ENCODE peak calls at places on chromosome X, in six cellular contexts. One of them, this sample, is unnamed.

GRCh38 chrX:13317366-13317765 is 2.5 kb downstream of the ATXN3L start:
- DNase-seq in fibroblast of the aortic adventitia: no peak
- DNase-seq in breast epithelium: no peak
- DNase-seq in epithelial cell of esophagus: no peak
- DNase-seq in pancreas: no peak
- DNase-seq in astrocyte of the spinal cord: no peak
- DNase-seq in this sample: no peak

GRCh38 chrX:109125304-109125703 is 356.6 kb downstream of the GUCY2F start:
- DNase-seq in fibroblast of the aortic adventitia: no peak
- DNase-seq in breast epithelium: no peak
- DNase-seq in epithelial cell of esophagus: no peak
- DNase-seq in pancreas: no peak
- DNase-seq in astrocyte of the spinal cord: no peak
- DNase-seq in this sample: no peak

GRCh38 chrX:47751670-47752069 is 85.0 kb upstream of the ZNF81 start:
- DNase-seq in fibroblast of the aortic adventitia: no peak
- DNase-seq in breast epithelium: no peak
- DNase-seq in epithelial cell of esophagus: peak
- DNase-seq in pancreas: peak
- DNase-seq in astrocyte of the spinal cord: no peak
- DNase-seq in this sample: peak

GRCh38 chrX:123487674-123488073 is 245.2 kb downstream of the THOC2 start:
- DNase-seq in fibroblast of the aortic adventitia: peak
- DNase-seq in breast epithelium: no peak
- DNase-seq in epithelial cell of esophagus: no peak
- DNase-seq in pancreas: no peak
- DNase-seq in astrocyte of the spinal cord: no peak
- DNase-seq in this sample: no peak

GRCh38 chrX:118117069-118117405 is 427 bp upstream of the KLHL13 start:
- DNase-seq in fibroblast of the aortic adventitia: no peak
- DNase-seq in breast epithelium: no peak
- DNase-seq in epithelial cell of esophagus: peak
- DNase-seq in pancreas: peak
- DNase-seq in astrocyte of the spinal cord: no peak
- DNase-seq in this sample: no peak

GRCh38 chrX:31580726-31581125 is 508.9 kb upstream of the FTHL17 start:
- DNase-seq in fibroblast of the aortic adventitia: peak
- DNase-seq in breast epithelium: no peak
- DNase-seq in epithelial cell of esophagus: peak
- DNase-seq in pancreas: no peak
- DNase-seq in astrocyte of the spinal cord: peak
- DNase-seq in this sample: peak

GRCh38 chrX:113828470-113828869 is 755.4 kb upstream of the HTR2C start:
- DNase-seq in fibroblast of the aortic adventitia: no peak
- DNase-seq in breast epithelium: no peak
- DNase-seq in epithelial cell of esophagus: no peak
- DNase-seq in pancreas: no peak
- DNase-seq in astrocyte of the spinal cord: no peak
- DNase-seq in this sample: no peak

GRCh38 chrX:26653050-26653449 is 437.1 kb downstream of the MAGEB5 start:
- DNase-seq in fibroblast of the aortic adventitia: no peak
- DNase-seq in breast epithelium: no peak
- DNase-seq in epithelial cell of esophagus: no peak
- DNase-seq in pancreas: no peak
- DNase-seq in astrocyte of the spinal cord: no peak
- DNase-seq in this sample: no peak

GRCh38 chrX:43176686-43177085 is 398.7 kb upstream of the PPP1R2C start:
- DNase-seq in fibroblast of the aortic adventitia: peak
- DNase-seq in breast epithelium: no peak
- DNase-seq in epithelial cell of esophagus: peak
- DNase-seq in pancreas: no peak
- DNase-seq in astrocyte of the spinal cord: no peak
- DNase-seq in this sample: no peak

GRCh38 chrX:115911967-115912366 is 258.6 kb upstream of the AGTR2 start:
- DNase-seq in fibroblast of the aortic adventitia: no peak
- DNase-seq in breast epithelium: no peak
- DNase-seq in epithelial cell of esophagus: no peak
- DNase-seq in pancreas: no peak
- DNase-seq in astrocyte of the spinal cord: no peak
- DNase-seq in this sample: no peak

GRCh38 chrX:7444967-7445366 is 297.0 kb upstream of the PUDP start:
- DNase-seq in fibroblast of the aortic adventitia: no peak
- DNase-seq in breast epithelium: no peak
- DNase-seq in epithelial cell of esophagus: peak
- DNase-seq in pancreas: no peak
- DNase-seq in astrocyte of the spinal cord: no peak
- DNase-seq in this sample: no peak

GRCh38 chrX:109714340-109714958 is 18.6 kb downstream of the ACSL4 start:
- DNase-seq in fibroblast of the aortic adventitia: peak
- DNase-seq in breast epithelium: no peak
- DNase-seq in epithelial cell of esophagus: peak
- DNase-seq in pancreas: no peak
- DNase-seq in astrocyte of the spinal cord: peak
- DNase-seq in this sample: peak

GRCh38 chrX:68941385-68941952 is 112.6 kb downstream of the EFNB1 start:
- DNase-seq in fibroblast of the aortic adventitia: peak
- DNase-seq in breast epithelium: no peak
- DNase-seq in epithelial cell of esophagus: no peak
- DNase-seq in pancreas: no peak
- DNase-seq in astrocyte of the spinal cord: peak
- DNase-seq in this sample: no peak

GRCh38 chrX:45068555-45068954 is 132.1 kb downstream of the DIPK2B start:
- DNase-seq in fibroblast of the aortic adventitia: no peak
- DNase-seq in breast epithelium: no peak
- DNase-seq in epithelial cell of esophagus: no peak
- DNase-seq in pancreas: no peak
- DNase-seq in astrocyte of the spinal cord: no peak
- DNase-seq in this sample: no peak

GRCh38 chrX:154401918-154402621 is 3.9 kb downstream of the RPL10 start:
- DNase-seq in fibroblast of the aortic adventitia: peak
- DNase-seq in breast epithelium: no peak
- DNase-seq in epithelial cell of esophagus: peak
- DNase-seq in pancreas: no peak
- DNase-seq in astrocyte of the spinal cord: no peak
- DNase-seq in this sample: peak

GRCh38 chrX:112694811-112695210 is 15.1 kb upstream of the LHFPL1 start:
- DNase-seq in fibroblast of the aortic adventitia: no peak
- DNase-seq in breast epithelium: no peak
- DNase-seq in epithelial cell of esophagus: no peak
- DNase-seq in pancreas: no peak
- DNase-seq in astrocyte of the spinal cord: no peak
- DNase-seq in this sample: no peak

GRCh38 chrX:134237363-134237702 is 351 bp downstream of the CCDC160 start:
- DNase-seq in fibroblast of the aortic adventitia: no peak
- DNase-seq in breast epithelium: no peak
- DNase-seq in epithelial cell of esophagus: no peak
- DNase-seq in pancreas: no peak
- DNase-seq in astrocyte of the spinal cord: no peak
- DNase-seq in this sample: no peak

GRCh38 chrX:68989865-68990606 is 161.2 kb downstream of the EFNB1 start:
- DNase-seq in fibroblast of the aortic adventitia: peak
- DNase-seq in breast epithelium: no peak
- DNase-seq in epithelial cell of esophagus: peak
- DNase-seq in pancreas: peak
- DNase-seq in astrocyte of the spinal cord: peak
- DNase-seq in this sample: peak

GRCh38 chrX:100719139-100719538 is 12.8 kb downstream of the SYTL4 start:
- DNase-seq in fibroblast of the aortic adventitia: no peak
- DNase-seq in breast epithelium: no peak
- DNase-seq in epithelial cell of esophagus: no peak
- DNase-seq in pancreas: no peak
- DNase-seq in astrocyte of the spinal cord: no peak
- DNase-seq in this sample: no peak

GRCh38 chrX:96480081-96480480 is 204.6 kb upstream of the DIAPH2 start:
- DNase-seq in fibroblast of the aortic adventitia: peak
- DNase-seq in breast epithelium: no peak
- DNase-seq in epithelial cell of esophagus: peak
- DNase-seq in pancreas: no peak
- DNase-seq in astrocyte of the spinal cord: peak
- DNase-seq in this sample: no peak

GRCh38 chrX:40169193-40170086 is 71.7 kb upstream of the BCOR start:
- DNase-seq in fibroblast of the aortic adventitia: no peak
- DNase-seq in breast epithelium: no peak
- DNase-seq in epithelial cell of esophagus: peak
- DNase-seq in pancreas: peak
- DNase-seq in astrocyte of the spinal cord: peak
- DNase-seq in this sample: peak

GRCh38 chrX:53133400-53133799 is 39.5 kb downstream of the KANTR start:
- DNase-seq in fibroblast of the aortic adventitia: no peak
- DNase-seq in breast epithelium: no peak
- DNase-seq in epithelial cell of esophagus: peak
- DNase-seq in pancreas: no peak
- DNase-seq in astrocyte of the spinal cord: no peak
- DNase-seq in this sample: no peak

GRCh38 chrX:53135581-53135980 is 41.6 kb downstream of the KANTR start:
- DNase-seq in fibroblast of the aortic adventitia: no peak
- DNase-seq in breast epithelium: no peak
- DNase-seq in epithelial cell of esophagus: no peak
- DNase-seq in pancreas: no peak
- DNase-seq in astrocyte of the spinal cord: no peak
- DNase-seq in this sample: no peak
- H3K4me3 ChIP-seq in fibroblast of the aortic adventitia: no peak
- H3K4me3 ChIP-seq in breast epithelium: no peak
- H3K4me3 ChIP-seq in epithelial cell of esophagus: no peak
- H3K4me3 ChIP-seq in pancreas: no peak
- H3K4me3 ChIP-seq in astrocyte of the spinal cord: no peak
- H3K4me3 ChIP-seq in this sample: no peak

GRCh38 chrX:138710311-138710791 is 1.2 kb downstream of the FGF13 start:
- DNase-seq in fibroblast of the aortic adventitia: no peak
- DNase-seq in breast epithelium: no peak
- DNase-seq in epithelial cell of esophagus: no peak
- DNase-seq in pancreas: peak
- DNase-seq in astrocyte of the spinal cord: no peak
- DNase-seq in this sample: no peak

GRCh38 chrX:138709886-138710285 is 1.6 kb downstream of the FGF13 start:
- DNase-seq in fibroblast of the aortic adventitia: no peak
- DNase-seq in breast epithelium: no peak
- DNase-seq in epithelial cell of esophagus: no peak
- DNase-seq in pancreas: no peak
- DNase-seq in astrocyte of the spinal cord: peak
- DNase-seq in this sample: no peak

GRCh38 chrX:138708268-138708667 is 3.2 kb downstream of the FGF13 start:
- DNase-seq in fibroblast of the aortic adventitia: no peak
- DNase-seq in breast epithelium: no peak
- DNase-seq in epithelial cell of esophagus: no peak
- DNase-seq in pancreas: no peak
- DNase-seq in astrocyte of the spinal cord: no peak
- DNase-seq in this sample: no peak

GRCh38 chrX:138710866-138711331 is 618 bp downstream of the FGF13 start:
- DNase-seq in fibroblast of the aortic adventitia: no peak
- DNase-seq in breast epithelium: no peak
- DNase-seq in epithelial cell of esophagus: no peak
- DNase-seq in pancreas: peak
- DNase-seq in astrocyte of the spinal cord: no peak
- DNase-seq in this sample: no peak

DNA sequence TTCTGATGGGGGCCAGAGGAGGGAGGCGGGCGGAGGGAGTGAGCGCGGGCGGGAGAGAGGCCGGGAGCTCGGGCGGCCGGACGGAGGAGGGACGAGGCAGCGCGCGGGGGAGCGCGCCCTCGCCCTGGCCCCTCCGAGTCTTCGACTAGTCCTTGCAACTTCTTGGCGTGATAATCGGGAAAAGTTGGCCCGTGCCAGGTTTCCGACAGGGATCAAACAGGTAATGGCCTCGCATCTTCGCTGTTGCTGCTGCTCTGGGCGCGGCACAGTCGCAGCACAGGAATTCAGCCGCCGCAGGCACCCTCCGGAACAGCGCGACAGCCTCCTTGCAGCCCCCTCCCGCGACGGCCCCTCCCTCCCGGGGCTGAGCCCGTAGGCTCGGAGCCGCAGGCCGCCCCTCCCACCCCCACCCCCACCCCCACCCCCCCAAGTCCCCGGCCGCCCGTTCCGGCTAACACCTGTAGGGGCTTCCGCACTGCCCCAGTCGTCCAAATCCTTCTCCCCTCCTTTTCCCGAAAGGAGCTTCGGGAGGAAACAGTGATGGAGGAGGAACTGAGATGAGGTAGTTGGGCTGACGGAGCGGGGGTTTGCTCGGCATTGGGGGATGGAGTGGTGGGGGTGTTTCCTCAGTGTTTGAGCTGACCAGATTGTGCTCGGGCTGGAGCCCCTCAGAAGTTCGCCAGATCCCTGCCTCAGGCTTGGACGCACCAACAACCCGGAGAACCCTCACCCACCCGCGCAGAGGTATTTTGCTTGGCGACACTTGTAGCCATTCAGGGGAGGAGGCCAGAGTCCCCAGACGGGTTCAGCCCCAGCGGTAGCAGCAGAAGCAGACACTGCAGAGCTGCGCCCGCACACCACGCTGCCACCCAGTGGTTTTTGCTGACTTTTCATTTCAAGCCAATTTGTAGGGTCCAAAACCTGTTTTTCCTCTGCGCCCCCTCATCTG is at the start of gene FGF13:
- DNase-seq in fibroblast of the aortic adventitia: no peak
- DNase-seq in breast epithelium: no peak
- DNase-seq in epithelial cell of esophagus: peak
- DNase-seq in pancreas: peak
- DNase-seq in astrocyte of the spinal cord: peak
- DNase-seq in this sample: no peak
- TF ChIP-seq CTCF in fibroblast of the aortic adventitia: no peak
- TF ChIP-seq CTCF in breast epithelium: peak
- TF ChIP-seq CTCF in epithelial cell of esophagus: peak
- TF ChIP-seq CTCF in pancreas: no peak
- TF ChIP-seq CTCF in astrocyte of the spinal cord: peak
- TF ChIP-seq CTCF in this sample: no peak

DNA sequence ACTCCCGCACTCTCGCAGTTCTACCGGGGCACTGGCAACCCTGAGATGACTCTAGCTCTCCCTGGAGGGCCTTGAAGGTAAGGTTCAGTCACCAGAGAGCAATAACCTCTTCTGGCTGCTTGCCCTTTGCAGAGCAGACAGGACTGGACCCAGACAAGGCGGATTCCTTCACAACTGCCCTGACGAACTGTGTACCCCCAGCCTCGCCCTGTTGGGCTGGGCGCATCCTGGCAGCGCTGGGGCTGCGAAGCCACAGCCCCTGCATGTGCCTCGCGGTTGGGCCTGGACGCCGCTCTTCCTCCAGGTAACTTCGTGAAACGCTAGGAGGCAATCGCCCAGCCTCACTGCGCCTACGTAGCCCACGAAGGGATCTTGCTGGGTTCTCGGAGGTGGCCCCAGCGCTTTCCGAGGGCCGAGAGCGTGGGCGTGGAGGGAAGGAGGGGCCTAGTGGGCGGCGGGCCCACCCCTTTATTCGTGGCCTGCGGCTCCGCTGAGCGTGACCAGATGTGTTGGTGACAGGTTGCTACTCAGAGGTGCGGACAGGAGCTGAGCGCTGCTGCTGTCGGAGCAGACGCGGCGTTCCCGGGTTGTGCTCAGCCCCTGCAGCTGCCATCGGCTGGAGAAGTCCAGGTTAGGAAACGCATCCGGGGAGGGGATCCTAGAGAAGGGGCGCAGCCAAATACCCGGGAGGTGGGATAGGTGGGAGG is 1.9 kb upstream of the MAMLD1 start:
- DNase-seq in fibroblast of the aortic adventitia: no peak
- DNase-seq in breast epithelium: no peak
- DNase-seq in epithelial cell of esophagus: peak
- DNase-seq in pancreas: peak
- DNase-seq in astrocyte of the spinal cord: no peak
- DNase-seq in this sample: no peak
- H3K4me3 ChIP-seq in fibroblast of the aortic adventitia: peak
- H3K4me3 ChIP-seq in breast epithelium: peak
- H3K4me3 ChIP-seq in epithelial cell of esophagus: no peak
- H3K4me3 ChIP-seq in pancreas: no peak
- H3K4me3 ChIP-seq in astrocyte of the spinal cord: peak
- H3K4me3 ChIP-seq in this sample: peak

GRCh38 chrX:129980043-129980442 is 2.4 kb upstream of the BCORL1 start:
- DNase-seq in fibroblast of the aortic adventitia: no peak
- DNase-seq in breast epithelium: no peak
- DNase-seq in epithelial cell of esophagus: no peak
- DNase-seq in pancreas: peak
- DNase-seq in astrocyte of the spinal cord: no peak
- DNase-seq in this sample: no peak
- TF ChIP-seq CTCF in fibroblast of the aortic adventitia: no peak
- TF ChIP-seq CTCF in breast epithelium: no peak
- TF ChIP-seq CTCF in epithelial cell of esophagus: no peak
- TF ChIP-seq CTCF in pancreas: no peak
- TF ChIP-seq CTCF in astrocyte of the spinal cord: no peak
- TF ChIP-seq CTCF in this sample: no peak